ENCODE peak calls at places on chromosomes 12 and 14, in nine cellular contexts. One of them, this sample, is unnamed.

GRCh38 chr14:71235865-71236264 is 328.6 kb downstream of the PCNX1 start:
- DNase-seq in astrocyte of the spinal cord: no peak
- DNase-seq in GM13976: no peak
- DNase-seq in suprapubic skin: peak
- DNase-seq in AG09319: peak
- DNase-seq in fibroblast of the aortic adventitia: peak
- DNase-seq in left ventricle myocardium inferior: peak
- DNase-seq in MM.1S: no peak
- DNase-seq in WTC11: no peak
- DNase-seq in this sample: no peak

GRCh38 chr14:34258318-34258717 is 203.7 kb downstream of the SPTSSA start:
- DNase-seq in left ventricle myocardium inferior: no peak
- DNase-seq in fibroblast of the aortic adventitia: peak
- DNase-seq in WTC11: no peak
- DNase-seq in MM.1S: no peak
- DNase-seq in AG09319: no peak
- DNase-seq in suprapubic skin: no peak
- DNase-seq in astrocyte of the spinal cord: peak
- DNase-seq in GM13976: no peak
- DNase-seq in this sample: no peak

GRCh38 chr12:3076730-3077571 is at the start of gene TSPAN9:
- DNase-seq in fibroblast of the aortic adventitia: peak
- DNase-seq in astrocyte of the spinal cord: peak
- DNase-seq in GM13976: peak
- DNase-seq in MM.1S: peak
- DNase-seq in WTC11: peak
- DNase-seq in AG09319: peak
- DNase-seq in suprapubic skin: peak
- DNase-seq in left ventricle myocardium inferior: peak
- DNase-seq in this sample: no peak

GRCh38 chr12:68349921-68350606 is 17.9 kb upstream of the MDM1 start:
- DNase-seq in GM13976: no peak
- DNase-seq in left ventricle myocardium inferior: no peak
- DNase-seq in WTC11: no peak
- DNase-seq in astrocyte of the spinal cord: no peak
- DNase-seq in fibroblast of the aortic adventitia: no peak
- DNase-seq in MM.1S: no peak
- DNase-seq in AG09319: no peak
- DNase-seq in suprapubic skin: no peak
- DNase-seq in this sample: no peak

GRCh38 chr12:121795029-121795977 is 1.8 kb upstream of the RHOF start:
- DNase-seq in suprapubic skin: peak
- DNase-seq in fibroblast of the aortic adventitia: peak
- DNase-seq in left ventricle myocardium inferior: peak
- DNase-seq in astrocyte of the spinal cord: peak
- DNase-seq in AG09319: no peak
- DNase-seq in MM.1S: peak
- DNase-seq in GM13976: peak
- DNase-seq in WTC11: peak
- DNase-seq in this sample: no peak

GRCh38 chr12:121810833-121811433 is 7.1 kb downstream of the SETD1B start:
- DNase-seq in MM.1S: no peak
- DNase-seq in astrocyte of the spinal cord: no peak
- DNase-seq in GM13976: no peak
- DNase-seq in suprapubic skin: no peak
- DNase-seq in WTC11: no peak
- DNase-seq in fibroblast of the aortic adventitia: peak
- DNase-seq in left ventricle myocardium inferior: no peak
- DNase-seq in AG09319: no peak
- DNase-seq in this sample: no peak

GRCh38 chr14:93045965-93046695 is 69.6 kb downstream of the ITPK1 start:
- DNase-seq in suprapubic skin: no peak
- DNase-seq in MM.1S: no peak
- DNase-seq in left ventricle myocardium inferior: no peak
- DNase-seq in GM13976: no peak
- DNase-seq in fibroblast of the aortic adventitia: peak
- DNase-seq in AG09319: peak
- DNase-seq in astrocyte of the spinal cord: peak
- DNase-seq in WTC11: no peak
- DNase-seq in this sample: no peak

GRCh38 chr12:105706321-105706972 is 376.0 kb downstream of the C12orf75 start:
- DNase-seq in AG09319: no peak
- DNase-seq in GM13976: no peak
- DNase-seq in left ventricle myocardium inferior: no peak
- DNase-seq in fibroblast of the aortic adventitia: peak
- DNase-seq in MM.1S: no peak
- DNase-seq in suprapubic skin: no peak
- DNase-seq in WTC11: no peak
- DNase-seq in astrocyte of the spinal cord: peak
- DNase-seq in this sample: no peak

GRCh38 chr12:77782034-77782433 is 48.7 kb upstream of the NAV3 start:
- DNase-seq in fibroblast of the aortic adventitia: no peak
- DNase-seq in GM13976: no peak
- DNase-seq in AG09319: no peak
- DNase-seq in MM.1S: no peak
- DNase-seq in left ventricle myocardium inferior: no peak
- DNase-seq in suprapubic skin: no peak
- DNase-seq in WTC11: peak
- DNase-seq in astrocyte of the spinal cord: no peak
- DNase-seq in this sample: no peak

GRCh38 chr14:59688224-59689170 is 111.9 kb upstream of the CCDC175 start:
- DNase-seq in fibroblast of the aortic adventitia: peak
- DNase-seq in suprapubic skin: no peak
- DNase-seq in left ventricle myocardium inferior: no peak
- DNase-seq in WTC11: peak
- DNase-seq in astrocyte of the spinal cord: peak
- DNase-seq in GM13976: peak
- DNase-seq in MM.1S: peak
- DNase-seq in AG09319: no peak
- DNase-seq in this sample: peak

GRCh38 chr12:67650127-67650495 is 1.6 kb downstream of the DYRK2 start:
- DNase-seq in fibroblast of the aortic adventitia: no peak
- DNase-seq in left ventricle myocardium inferior: peak
- DNase-seq in GM13976: peak
- DNase-seq in astrocyte of the spinal cord: peak
- DNase-seq in MM.1S: no peak
- DNase-seq in AG09319: no peak
- DNase-seq in WTC11: no peak
- DNase-seq in suprapubic skin: no peak
- DNase-seq in this sample: no peak

GRCh38 chr12:12839886-12840285 is 26.7 kb downstream of the DDX47 start:
- DNase-seq in WTC11: no peak
- DNase-seq in fibroblast of the aortic adventitia: peak
- DNase-seq in left ventricle myocardium inferior: no peak
- DNase-seq in astrocyte of the spinal cord: peak
- DNase-seq in MM.1S: no peak
- DNase-seq in GM13976: no peak
- DNase-seq in suprapubic skin: no peak
- DNase-seq in AG09319: peak
- DNase-seq in this sample: peak

DNA sequence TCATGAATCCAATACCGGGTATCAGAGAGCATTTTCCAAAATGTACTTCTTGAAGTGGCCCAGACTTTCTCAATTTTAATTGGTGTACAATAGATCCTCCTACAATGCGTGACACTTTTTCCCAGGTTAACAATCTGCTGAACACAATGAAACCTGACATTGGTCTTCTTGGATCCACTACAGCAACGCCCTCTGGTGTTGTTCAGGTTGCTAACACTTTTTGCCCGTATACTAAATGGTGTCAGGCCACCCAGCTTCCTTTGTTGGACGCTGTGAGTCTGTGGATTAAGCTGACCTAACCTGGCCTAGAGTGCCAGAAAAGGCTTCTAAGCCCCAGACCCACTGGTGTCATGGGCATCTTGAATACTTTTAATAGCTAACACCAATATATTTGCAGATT is 89.2 kb downstream of the KCNK10 start:
- DNase-seq in MM.1S: no peak
- DNase-seq in WTC11: peak
- DNase-seq in GM13976: no peak
- DNase-seq in fibroblast of the aortic adventitia: peak
- DNase-seq in left ventricle myocardium inferior: no peak
- DNase-seq in AG09319: no peak
- DNase-seq in suprapubic skin: no peak
- DNase-seq in astrocyte of the spinal cord: no peak
- DNase-seq in this sample: peak
- TF ChIP-seq CTCF in MM.1S: peak
- TF ChIP-seq CTCF in WTC11: peak
- TF ChIP-seq CTCF in GM13976: peak
- TF ChIP-seq CTCF in fibroblast of the aortic adventitia: peak
- TF ChIP-seq CTCF in left ventricle myocardium inferior: no peak
- TF ChIP-seq CTCF in AG09319: no peak
- TF ChIP-seq CTCF in suprapubic skin: no peak
- TF ChIP-seq CTCF in astrocyte of the spinal cord: no peak
- TF ChIP-seq CTCF in this sample: peak

GRCh38 chr12:125533434-125534029 is 468.3 kb downstream of the AACS start:
- DNase-seq in AG09319: no peak
- DNase-seq in suprapubic skin: no peak
- DNase-seq in GM13976: peak
- DNase-seq in fibroblast of the aortic adventitia: peak
- DNase-seq in left ventricle myocardium inferior: peak
- DNase-seq in astrocyte of the spinal cord: peak
- DNase-seq in MM.1S: no peak
- DNase-seq in WTC11: peak
- DNase-seq in this sample: no peak
- TF ChIP-seq CTCF in AG09319: peak
- TF ChIP-seq CTCF in suprapubic skin: no peak
- TF ChIP-seq CTCF in GM13976: peak
- TF ChIP-seq CTCF in fibroblast of the aortic adventitia: peak
- TF ChIP-seq CTCF in left ventricle myocardium inferior: peak
- TF ChIP-seq CTCF in astrocyte of the spinal cord: peak
- TF ChIP-seq CTCF in MM.1S: peak
- TF ChIP-seq CTCF in WTC11: peak
- TF ChIP-seq CTCF in this sample: peak

GRCh38 chr12:71216725-71217579 is 59.2 kb upstream of the TSPAN8 start:
- DNase-seq in MM.1S: peak
- DNase-seq in WTC11: peak
- DNase-seq in GM13976: no peak
- DNase-seq in fibroblast of the aortic adventitia: peak
- DNase-seq in suprapubic skin: no peak
- DNase-seq in astrocyte of the spinal cord: peak
- DNase-seq in left ventricle myocardium inferior: no peak
- DNase-seq in AG09319: peak
- DNase-seq in this sample: no peak
- TF ChIP-seq CTCF in MM.1S: peak
- TF ChIP-seq CTCF in WTC11: no peak
- TF ChIP-seq CTCF in GM13976: no peak
- TF ChIP-seq CTCF in fibroblast of the aortic adventitia: peak
- TF ChIP-seq CTCF in suprapubic skin: no peak
- TF ChIP-seq CTCF in astrocyte of the spinal cord: peak
- TF ChIP-seq CTCF in left ventricle myocardium inferior: peak
- TF ChIP-seq CTCF in AG09319: peak
- TF ChIP-seq CTCF in this sample: no peak

GRCh38 chr14:64760146-64760755 is 56.0 kb downstream of the PLEKHG3 start:
- DNase-seq in suprapubic skin: no peak
- DNase-seq in GM13976: peak
- DNase-seq in AG09319: no peak
- DNase-seq in fibroblast of the aortic adventitia: peak
- DNase-seq in WTC11: peak
- DNase-seq in MM.1S: peak
- DNase-seq in astrocyte of the spinal cord: peak
- DNase-seq in left ventricle myocardium inferior: no peak
- DNase-seq in this sample: no peak
- TF ChIP-seq CTCF in suprapubic skin: peak
- TF ChIP-seq CTCF in GM13976: peak
- TF ChIP-seq CTCF in AG09319: peak
- TF ChIP-seq CTCF in fibroblast of the aortic adventitia: peak
- TF ChIP-seq CTCF in WTC11: peak
- TF ChIP-seq CTCF in MM.1S: peak
- TF ChIP-seq CTCF in astrocyte of the spinal cord: peak
- TF ChIP-seq CTCF in left ventricle myocardium inferior: peak
- TF ChIP-seq CTCF in this sample: peak

DNA sequence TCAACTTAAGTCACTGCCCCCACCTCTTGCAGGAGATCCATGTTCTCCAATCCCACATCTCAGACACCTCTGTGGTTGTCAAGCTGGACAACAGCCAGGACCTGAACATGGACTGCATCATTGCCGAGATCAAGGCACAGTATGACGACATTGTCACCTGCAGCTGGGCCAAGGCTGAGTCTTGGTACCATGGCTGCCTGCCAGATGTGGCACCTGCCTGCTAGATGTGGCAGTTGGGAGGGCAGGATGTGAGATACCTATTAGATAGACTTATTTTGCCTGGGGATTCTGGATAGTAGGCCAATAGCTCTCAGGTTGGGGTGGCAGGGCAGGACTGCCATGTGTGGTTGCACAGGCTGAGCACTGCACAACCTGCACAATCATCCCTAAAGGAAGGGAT is 7.9 kb upstream of the KRT86 start:
- DNase-seq in astrocyte of the spinal cord: no peak
- DNase-seq in GM13976: no peak
- DNase-seq in left ventricle myocardium inferior: no peak
- DNase-seq in fibroblast of the aortic adventitia: no peak
- DNase-seq in AG09319: no peak
- DNase-seq in suprapubic skin: no peak
- DNase-seq in MM.1S: no peak
- DNase-seq in WTC11: no peak
- DNase-seq in this sample: no peak
- TF ChIP-seq CTCF in astrocyte of the spinal cord: no peak
- TF ChIP-seq CTCF in GM13976: no peak
- TF ChIP-seq CTCF in left ventricle myocardium inferior: no peak
- TF ChIP-seq CTCF in fibroblast of the aortic adventitia: no peak
- TF ChIP-seq CTCF in AG09319: no peak
- TF ChIP-seq CTCF in suprapubic skin: no peak
- TF ChIP-seq CTCF in MM.1S: no peak
- TF ChIP-seq CTCF in WTC11: no peak
- TF ChIP-seq CTCF in this sample: no peak

GRCh38 chr14:61607570-61608244 is 87.6 kb upstream of the HIF1A start:
- DNase-seq in WTC11: no peak
- DNase-seq in AG09319: no peak
- DNase-seq in MM.1S: no peak
- DNase-seq in astrocyte of the spinal cord: no peak
- DNase-seq in left ventricle myocardium inferior: no peak
- DNase-seq in fibroblast of the aortic adventitia: no peak
- DNase-seq in suprapubic skin: no peak
- DNase-seq in GM13976: no peak
- DNase-seq in this sample: no peak
- TF ChIP-seq CTCF in WTC11: no peak
- TF ChIP-seq CTCF in AG09319: no peak
- TF ChIP-seq CTCF in MM.1S: no peak
- TF ChIP-seq CTCF in astrocyte of the spinal cord: no peak
- TF ChIP-seq CTCF in left ventricle myocardium inferior: no peak
- TF ChIP-seq CTCF in fibroblast of the aortic adventitia: no peak
- TF ChIP-seq CTCF in suprapubic skin: no peak
- TF ChIP-seq CTCF in GM13976: no peak
- TF ChIP-seq CTCF in this sample: no peak